ENCODE peak calls at places on chromosome 6, in eight cellular contexts. B, R, Q, I, W, K, Y and N are unnamed samples.

GRCh38 chr6:5175635-5176034 is 85.1 kb downstream of the LYRM4 start:
- DNase-seq in I (no peak), K (no peak), B (no peak), W (no peak), Y (no peak), R (no peak), Q (no peak), N (no peak)

GRCh38 chr6:145244712-145245111 is 490.6 kb downstream of the EPM2A start:
- DNase-seq in R (no peak), W (no peak), Y (no peak), K (no peak), B (no peak), I (peak), Q (no peak), N (no peak)

GRCh38 chr6:156848533-156848932 is 71.4 kb downstream of the ARID1B start:
- DNase-seq in I (peak), Y (no peak), W (no peak), K (no peak), R (peak), B (no peak), Q (no peak), N (peak)

GRCh38 chr6:291697-292505 is at the start of gene DUSP22:
- DNase-seq in B (peak), K (peak), Q (peak), Y (peak), W (peak), I (peak), R (peak), N (peak)

GRCh38 chr6:1701668-1702353 is 92.1 kb downstream of the FOXC1 start:
- DNase-seq in W (no peak), I (peak), Y (peak), Q (no peak), B (no peak), K (no peak), R (peak), N (no peak)

GRCh38 chr6:37861452-37861851 is 41.9 kb downstream of the ZFAND3 start:
- DNase-seq in I (no peak), Y (no peak), B (no peak), Q (no peak), K (no peak), W (no peak), R (no peak), N (no peak)

GRCh38 chr6:30847421-30847970 is 36.8 kb upstream of the DDR1 start:
- DNase-seq in B (no peak), W (peak), I (no peak), Q (no peak), R (no peak), K (no peak), Y (no peak), N (peak)

GRCh38 chr6:135703621-135704020 is 147.9 kb upstream of the PDE7B start:
- DNase-seq in Q (peak), I (no peak), K (no peak), Y (no peak), B (peak), W (no peak), R (no peak), N (no peak)

GRCh38 chr6:3526962-3527796 is 70.3 kb upstream of the SLC22A23 start:
- DNase-seq in I (peak), W (no peak), R (no peak), Y (no peak), Q (no peak), K (no peak), B (no peak), N (no peak)

GRCh38 chr6:16320533-16321340 is 82.3 kb downstream of the GMPR start:
- DNase-seq in R (peak), W (no peak), I (peak), Q (no peak), B (no peak), Y (no peak), K (no peak), N (no peak)

GRCh38 chr6:13927203-13927602 is 2.5 kb downstream of the RNF182 start:
- DNase-seq in I (no peak), W (no peak), B (no peak), K (no peak), Q (no peak), R (no peak), Y (no peak), N (no peak)

GRCh38 chr6:154276810-154277577 is 79.6 kb downstream of the IPCEF1 start:
- DNase-seq in K (no peak), B (peak), Y (peak), R (peak), W (no peak), I (peak), Q (peak), N (no peak)

GRCh38 chr6:37994238-37994637 is 174.7 kb downstream of the ZFAND3 start:
- DNase-seq in Q (no peak), R (peak), Y (no peak), B (no peak), W (no peak), I (no peak), K (no peak), N (no peak)

GRCh38 chr6:36933102-36933501 is 21.4 kb upstream of the PI16 start:
- DNase-seq in K (no peak), W (no peak), Y (no peak), Q (no peak), B (no peak), R (peak), I (peak), N (no peak)